ENCODE peak calls at places on chromosomes 13 and 19, in seven cellular contexts. O, D, Q, J, M, W and L are unnamed samples.
A peak's percentile ranks its signal among the peaks of the same experiment; 100 is the strongest.

GRCh38 chr19:2774083-2774679 is 8.9 kb downstream of the SGTA start:
- DNase-seq in J (no peak), W (no peak), O (peak; percentile 63), M (no peak), Q (no peak), D (no peak), L (no peak)

GRCh38 chr19:29662604-29663404 is 2.5 kb upstream of the PLEKHF1 start:
- DNase-seq in O (no peak), Q (no peak), M (no peak), J (no peak), D (peak; percentile 96), W (peak; percentile 87), L (peak; percentile 96)

GRCh38 chr19:54262066-54262465 is 5.0 kb upstream of the LILRB5 start:
- DNase-seq in W (no peak), Q (no peak), J (no peak), D (no peak), M (no peak), O (no peak), L (no peak)

GRCh38 chr13:78067290-78067689 is 148.7 kb upstream of the EDNRB start:
- DNase-seq in W (no peak), J (no peak), D (no peak), Q (no peak), M (no peak), O (no peak), L (no peak)

GRCh38 chr19:28288850-28289249 is 924.1 kb downstream of the UQCRFS1 start:
- DNase-seq in M (no peak), J (no peak), D (no peak), Q (no peak), O (no peak), W (no peak), L (no peak)

GRCh38 chr19:58305932-58306323 is 751 bp downstream of the ERVK3-1 start:
- DNase-seq in J (no peak), D (no peak), W (peak; percentile 27), O (no peak), M (no peak), Q (no peak), L (peak; percentile 49)

GRCh38 chr19:58330458-58330857 is 3.7 kb downstream of the ZSCAN22 start:
- DNase-seq in Q (no peak), O (no peak), D (peak; percentile 92), M (no peak), J (no peak), W (peak; percentile 78), L (peak; percentile 83)

GRCh38 chr19:41939861-41940442 is 11.7 kb upstream of the ERFL start:
- DNase-seq in D (no peak), J (no peak), W (no peak), O (peak; percentile 79), Q (peak; percentile 29), M (no peak), L (no peak)

GRCh38 chr19:31518626-31519025 is 169.4 kb upstream of the TSHZ3 start:
- DNase-seq in W (no peak), J (no peak), D (no peak), O (no peak), M (no peak), Q (no peak), L (peak; percentile 39)

GRCh38 chr13:91946498-91947070 is 548.2 kb downstream of the GPC5 start:
- DNase-seq in W (peak; percentile 8), D (no peak), Q (no peak), O (peak; percentile 64), J (no peak), M (no peak), L (no peak)

GRCh38 chr19:17327654-17328516 is 6.8 kb downstream of the ANO8 start:
- DNase-seq in D (no peak), M (peak; percentile 52), O (no peak), J (no peak), Q (peak; percentile 57), W (no peak), L (no peak)

GRCh38 chr19:52991484-52991883 is 22.2 kb upstream of the ERVV-1 start:
- DNase-seq in J (no peak), O (no peak), D (peak; percentile 85), M (no peak), W (peak; percentile 51), Q (no peak), L (peak; percentile 94)

GRCh38 chr13:35954207-35954560 is 177.0 kb downstream of the DCLK1 start:
- DNase-seq in M (no peak), O (no peak), D (no peak), J (no peak), W (no peak), Q (no peak), L (no peak)

GRCh38 chr19:14933506-14933905 is 7.8 kb upstream of the OR7C2 start:
- DNase-seq in O (no peak), D (no peak), Q (no peak), M (no peak), W (no peak), J (no peak), L (no peak)

GRCh38 chr19:46639356-46640061 is 3.5 kb upstream of the GNG8 start:
- DNase-seq in O (no peak), Q (no peak), M (no peak), D (no peak), J (no peak), W (peak; percentile 54), L (peak; percentile 87)

GRCh38 chr19:13366529-13367143 is 139.6 kb downstream of the CACNA1A start:
- DNase-seq in O (peak; percentile 17), W (peak; percentile 25), Q (no peak), D (peak; percentile 24), M (no peak), J (no peak), L (peak; percentile 63)

GRCh38 chr19:48624791-48625723 is 5.8 kb downstream of the SPHK2 start:
- DNase-seq in Q (no peak), J (no peak), D (no peak), M (no peak), W (no peak), O (no peak), L (no peak)

GRCh38 chr19:55179570-55180484 is at the start of gene SYT5:
- DNase-seq in M (peak; percentile 70), J (peak; percentile 55), Q (peak; percentile 39), O (peak; percentile 29), D (no peak), W (no peak), L (peak; percentile 35)

GRCh38 chr19:39430675-39431593 is 4.8 kb downstream of the RPS16 start:
- DNase-seq in W (peak; percentile 100), Q (peak; percentile 75), M (peak; percentile 54), J (no peak), O (peak; percentile 34), D (peak; percentile 59), L (peak; percentile 95)

GRCh38 chr13:82129281-82129680 is 1753.0 kb downstream of the SLITRK1 start:
- DNase-seq in W (no peak), M (no peak), J (no peak), Q (no peak), D (no peak), O (no peak), L (no peak)

GRCh38 chr13:49357694-49358093 is 86.2 kb downstream of the CAB39L start:
- DNase-seq in D (peak; percentile 72), Q (no peak), W (peak; percentile 82), J (no peak), O (no peak), M (no peak), L (peak; percentile 8)

GRCh38 chr13:79211377-79211776 is 194.7 kb downstream of the RBM26 start:
- DNase-seq in O (no peak), Q (no peak), J (no peak), W (no peak), D (no peak), M (no peak), L (no peak)

GRCh38 chr19:14370169-14370998 is 10.9 kb upstream of the ADGRE5 start:
- DNase-seq in J (no peak), Q (peak; percentile 59), D (no peak), M (no peak), W (no peak), O (peak; percentile 69), L (no peak)

GRCh38 chr13:19070398-19070735 is 111.3 kb downstream of the TUBA3C start:
- DNase-seq in Q (no peak), W (no peak), J (no peak), D (no peak), O (no peak), M (no peak), L (no peak)

GRCh38 chr13:88136098-88136790 is 465.1 kb downstream of the SLITRK5 start:
- DNase-seq in Q (no peak), O (no peak), M (no peak), W (no peak), J (no peak), D (no peak), L (no peak)

GRCh38 chr19:46787040-46787330 is 1.4 kb downstream of the SLC1A5 start:
- DNase-seq in D (no peak), O (no peak), M (no peak), Q (no peak), W (no peak), J (no peak), L (no peak)

GRCh38 chr19:1259206-1259872 is 9.8 kb upstream of the CIRBP start:
- DNase-seq in M (peak; percentile 57), J (no peak), D (peak; percentile 47), Q (peak; percentile 58), W (peak; percentile 46), O (peak; percentile 79), L (peak; percentile 66)

GRCh38 chr13:48975101-48975925 is at the start of gene FNDC3A:
- DNase-seq in W (peak; percentile 67), Q (peak; percentile 81), M (peak; percentile 23), D (peak; percentile 74), J (no peak), O (peak; percentile 72), L (peak; percentile 62)

GRCh38 chr13:50693755-50694154 is 149.7 kb downstream of the DLEU7 start:
- DNase-seq in O (no peak), J (no peak), M (no peak), D (no peak), Q (no peak), W (peak; percentile 53), L (peak; percentile 78)

GRCh38 chr19:18317998-18318800 is 4.7 kb downstream of the LSM4 start:
- DNase-seq in M (no peak), D (no peak), Q (peak; percentile 37), J (no peak), W (no peak), O (no peak), L (no peak)

GRCh38 chr19:42693760-42694350 is 46.4 kb downstream of the PSG3 start:
- DNase-seq in J (no peak), Q (no peak), D (peak; percentile 24), W (peak; percentile 58), M (peak; percentile 0), O (peak; percentile 24), L (peak; percentile 44)

GRCh38 chr19:51142119-51142518 is at the start of gene SIGLEC7:
- DNase-seq in W (no peak), J (no peak), M (no peak), D (no peak), Q (no peak), O (no peak), L (no peak)

GRCh38 chr13:76473552-76474134 is 412.6 kb downstream of the KCTD12 start:
- DNase-seq in J (peak; percentile 59), W (peak; percentile 85), O (peak; percentile 77), Q (peak; percentile 26), D (peak; percentile 83), M (peak; percentile 69), L (peak; percentile 62)

GRCh38 chr13:110921209-110921608 is 6.3 kb upstream of the ANKRD10 start:
- DNase-seq in J (no peak), W (no peak), Q (no peak), O (no peak), M (no peak), D (no peak), L (no peak)

GRCh38 chr13:34867590-34867989 is 74.5 kb upstream of the NBEA start:
- DNase-seq in M (no peak), O (no peak), W (peak; percentile 60), Q (no peak), J (no peak), D (peak; percentile 27), L (peak; percentile 80)

GRCh38 chr19:20153281-20153680 is 13.7 kb upstream of the ZNF486 start:
- DNase-seq in O (no peak), Q (no peak), J (no peak), D (no peak), M (no peak), W (peak; percentile 9), L (no peak)

GRCh38 chr13:78604782-78605611 is 1.6 kb upstream of the POU4F1 start:
- DNase-seq in Q (no peak), J (no peak), D (no peak), W (no peak), M (no peak), O (peak; percentile 84), L (no peak)

GRCh38 chr19:15249912-15250634 is 17.8 kb upstream of the EPHX3 start:
- DNase-seq in O (no peak), Q (no peak), M (no peak), W (peak; percentile 92), J (no peak), D (peak; percentile 87), L (peak; percentile 96)